ENCODE peak calls at places on chromosome 4, in seven cellular contexts. N, G, B, I, W, S and A are unnamed samples.

GRCh38 chr4:3233391-3234071 is 15.4 kb upstream of the MSANTD1 start:
- DNase-seq in N (peak), G (no peak), B (no peak), I (peak), W (no peak), S (no peak), A (no peak)

GRCh38 chr4:100738388-100739165 is 220.8 kb upstream of the EMCN start:
- DNase-seq in N (peak), G (peak), B (peak), I (no peak), W (no peak), S (peak), A (peak)

GRCh38 chr4:151990201-151990600 is 229.4 kb upstream of the GATB start:
- DNase-seq in N (peak), G (peak), B (no peak), I (no peak), W (no peak), S (peak), A (peak)

GRCh38 chr4:112916868-112917267 is 132.6 kb upstream of the ANK2 start:
- DNase-seq in N (no peak), G (peak), B (no peak), I (no peak), W (no peak), S (peak), A (peak)

GRCh38 chr4:123452585-123452984 is 56.0 kb downstream of the SPRY1 start:
- DNase-seq in N (peak), G (peak), B (peak), I (no peak), W (no peak), S (peak), A (peak)

GRCh38 chr4:176185068-176185467 is 10.3 kb downstream of the SPATA4 start:
- DNase-seq in N (peak), G (peak), B (no peak), I (no peak), W (no peak), S (no peak), A (peak)

GRCh38 chr4:98546910-98547544 is 111.4 kb downstream of the TSPAN5 start:
- DNase-seq in N (peak), G (peak), B (no peak), I (peak), W (no peak), S (peak), A (no peak)

GRCh38 chr4:80452768-80453167 is 117.2 kb downstream of the CFAP299 start:
- DNase-seq in N (peak), G (no peak), B (no peak), I (no peak), W (no peak), S (no peak), A (no peak)

GRCh38 chr4:76984127-76984526 is 34.6 kb downstream of the SEPTIN11 start:
- DNase-seq in N (peak), G (peak), B (no peak), I (no peak), W (peak), S (no peak), A (no peak)

GRCh38 chr4:5118091-5118786 is 67.0 kb downstream of the STK32B start:
- DNase-seq in N (no peak), G (no peak), B (no peak), I (no peak), W (no peak), S (no peak), A (no peak)

GRCh38 chr4:37989398-37990260 is 29.4 kb downstream of the PTTG2 start:
- DNase-seq in N (no peak), G (no peak), B (no peak), I (no peak), W (no peak), S (no peak), A (no peak)
- H3K4me3 ChIP-seq in N (no peak), G (no peak), B (no peak), I (no peak), W (no peak), S (no peak), A (no peak)

GRCh38 chr4:39375478-39375877 is 9.3 kb upstream of the RFC1 start:
- DNase-seq in N (no peak), G (no peak), B (no peak), I (no peak), W (no peak), S (no peak), A (no peak)
- H3K4me3 ChIP-seq in N (no peak), G (no peak), B (no peak), I (no peak), W (no peak), S (no peak), A (no peak)

GRCh38 chr4:107896158-107896645 is 35.1 kb upstream of the CYP2U1 start:
- DNase-seq in N (peak), G (peak), B (no peak), I (no peak), W (no peak), S (peak), A (peak)
- H3K4me3 ChIP-seq in N (no peak), G (no peak), B (no peak), I (no peak), W (no peak), S (no peak), A (no peak)

DNA sequence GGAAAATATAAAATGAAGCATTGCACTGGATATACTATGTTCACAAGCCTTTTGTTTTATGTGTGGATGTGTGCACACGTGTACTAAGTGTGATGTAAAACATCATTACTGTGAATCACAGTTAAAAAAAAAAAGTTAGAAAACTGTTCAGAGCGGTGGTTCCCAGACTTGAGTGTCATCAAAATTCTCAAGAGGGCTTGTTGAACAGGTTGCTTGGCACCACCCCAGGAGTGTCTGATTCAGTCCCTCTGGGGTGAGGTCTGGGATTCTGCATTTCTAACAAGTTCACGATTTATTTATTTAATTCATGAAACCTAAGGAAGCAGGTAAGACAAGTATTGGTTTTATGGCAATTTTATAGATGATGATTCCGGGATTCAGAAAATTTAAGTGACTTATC is 1.8 kb downstream of the CENPU start:
- DNase-seq in N (peak), G (no peak), B (no peak), I (no peak), W (no peak), S (no peak), A (no peak)
- H3K4me3 ChIP-seq in N (no peak), G (no peak), B (no peak), I (no peak), W (no peak), S (no peak), A (no peak)

GRCh38 chr4:89109841-89110540 is 1.3 kb upstream of the TIGD2 start:
- DNase-seq in N (no peak), G (no peak), B (no peak), I (no peak), W (peak), S (no peak), A (no peak)
- H3K4me3 ChIP-seq in N (no peak), G (peak), B (no peak), I (peak), W (peak), S (peak), A (no peak)

DNA sequence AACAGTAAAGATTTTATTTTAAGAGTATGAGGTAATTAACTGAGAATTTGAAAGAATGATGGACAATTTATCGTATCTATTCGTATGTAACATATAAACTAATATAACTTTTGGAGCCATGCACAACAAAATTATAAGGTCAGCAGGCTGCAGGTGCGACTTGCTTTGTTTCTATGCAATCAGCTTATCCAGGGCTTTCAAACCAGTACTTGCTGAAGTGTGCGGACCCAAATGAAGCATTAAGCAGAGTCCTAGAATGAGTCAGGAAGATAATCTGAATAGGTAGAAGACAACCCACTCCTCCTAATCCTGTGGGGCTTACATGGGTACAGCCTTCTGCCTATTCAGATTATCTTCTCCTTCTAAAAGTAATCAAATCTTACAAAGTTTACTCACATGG is 2.1 kb downstream of the NSD2 start:
- DNase-seq in N (no peak), G (no peak), B (no peak), I (no peak), W (no peak), S (no peak), A (no peak)
- H3K4me3 ChIP-seq in N (peak), G (peak), B (no peak), I (no peak), W (peak), S (no peak), A (peak)

GRCh38 chr4:169618986-169619385 is 1.4 kb upstream of the CLCN3 start:
- DNase-seq in N (no peak), G (no peak), B (no peak), I (no peak), W (no peak), S (no peak), A (no peak)
- H3K4me3 ChIP-seq in N (no peak), G (no peak), B (no peak), I (peak), W (peak), S (no peak), A (no peak)